ENCODE peak calls at places on chromosomes 7 and 10, in six cellular contexts. H, L, A, J, X and E are unnamed samples.

GRCh38 chr7:150716368-150716767 is at the start of gene GIMAP1:
- DNase-seq in H (no peak), L (peak), X (no peak), J (peak), A (no peak), E (no peak)

GRCh38 chr7:260441-261281 is 29.3 kb upstream of the FOXL3 start:
- DNase-seq in A (no peak), X (no peak), L (no peak), J (no peak), H (no peak), E (no peak)

GRCh38 chr7:142535123-142535779 is 214.0 kb upstream of the PRSS1 start:
- DNase-seq in X (peak), J (peak), L (peak), A (peak), H (peak), E (peak)

GRCh38 chr10:1665262-1665661 is 72.1 kb downstream of the ADARB2 start:
- DNase-seq in H (no peak), X (no peak), J (no peak), L (no peak), A (no peak), E (no peak)

GRCh38 chr7:151313857-151314256 is 27.8 kb upstream of the NUB1 start:
- DNase-seq in H (no peak), J (no peak), L (no peak), A (no peak), X (no peak), E (no peak)

GRCh38 chr10:13998090-13998838 is 332.5 kb downstream of the FRMD4A start:
- DNase-seq in L (no peak), J (no peak), A (no peak), X (no peak), H (peak), E (no peak)

GRCh38 chr7:129889133-129889854 is 63.5 kb downstream of the UBE2H start:
- DNase-seq in A (no peak), J (no peak), H (peak), X (no peak), L (no peak), E (no peak)

GRCh38 chr7:156178857-156179256 is 366.6 kb upstream of the SHH start:
- DNase-seq in A (no peak), J (no peak), X (no peak), H (no peak), L (no peak), E (no peak)

GRCh38 chr7:1873070-1873405 is 203.0 kb downstream of the ELFN1 start:
- DNase-seq in H (no peak), J (no peak), X (no peak), A (no peak), L (no peak), E (no peak)

GRCh38 chr7:4025211-4025610 is 656.9 kb upstream of the FOXK1 start:
- DNase-seq in L (no peak), J (no peak), X (no peak), H (no peak), A (no peak), E (no peak)

GRCh38 chr10:81961451-81962184 is 86.6 kb downstream of the NRG3 start:
- DNase-seq in H (no peak), X (no peak), J (no peak), L (no peak), A (no peak), E (no peak)

GRCh38 chr7:135519233-135519688 is 9.4 kb upstream of the CNOT4 start:
- DNase-seq in L (no peak), J (no peak), H (no peak), A (no peak), X (no peak), E (no peak)

GRCh38 chr10:48306870-48307531 is 524 bp downstream of the MAPK8 start:
- DNase-seq in A (peak), L (peak), H (peak), J (peak), X (peak), E (peak)

GRCh38 chr7:30179016-30179436 is 44.2 kb downstream of the MTURN start:
- DNase-seq in A (no peak), X (no peak), L (no peak), H (no peak), J (no peak), E (no peak)

GRCh38 chr10:100717166-100717565 is 28.2 kb upstream of the PAX2 start:
- DNase-seq in X (no peak), A (no peak), L (no peak), H (no peak), J (no peak), E (no peak)

GRCh38 chr7:953547-954327 is 743 bp downstream of the ADAP1 start:
- DNase-seq in X (no peak), J (no peak), A (no peak), L (peak), H (peak), E (peak)

GRCh38 chr7:87875151-87876039 is 765 bp downstream of the SLC25A40 start:
- DNase-seq in J (no peak), X (no peak), L (peak), A (no peak), H (peak), E (no peak)

GRCh38 chr7:66664590-66665293 is 36.1 kb downstream of the KCTD7 start:
- DNase-seq in A (no peak), L (no peak), H (no peak), J (no peak), X (no peak), E (no peak)

GRCh38 chr10:35637456-35637855 is 4.6 kb downstream of the FZD8 start:
- DNase-seq in L (no peak), X (no peak), A (no peak), J (no peak), H (no peak), E (no peak)

GRCh38 chr7:146659732-146660131 is 543.1 kb downstream of the CNTNAP2 start:
- DNase-seq in J (no peak), H (no peak), X (peak), L (no peak), A (no peak), E (no peak)

GRCh38 chr10:69458426-69459100 is 7.3 kb downstream of the TSPAN15 start:
- DNase-seq in J (no peak), L (no peak), X (no peak), A (no peak), H (no peak), E (no peak)

GRCh38 chr7:89666436-89666835 is 487.8 kb upstream of the STEAP1 start:
- DNase-seq in H (no peak), X (no peak), L (no peak), A (no peak), J (no peak), E (no peak)

GRCh38 chr10:76049581-76050290 is 618.3 kb downstream of the LRMDA start:
- DNase-seq in L (peak), A (no peak), H (no peak), X (no peak), J (no peak), E (no peak)

GRCh38 chr7:79199266-79199665 is 254.2 kb downstream of the MAGI2 start:
- DNase-seq in X (no peak), J (no peak), L (peak), A (no peak), H (no peak), E (no peak)

GRCh38 chr10:130300608-130301025 is 164.4 kb downstream of the GLRX3 start:
- DNase-seq in A (peak), H (no peak), L (peak), J (no peak), X (no peak), E (no peak)

GRCh38 chr10:6208781-6209235 is 6.1 kb downstream of the PFKFB3 start:
- DNase-seq in L (no peak), H (no peak), X (no peak), A (no peak), J (no peak), E (no peak)

GRCh38 chr7:21886396-21886795 is 59.3 kb downstream of the CDCA7L start:
- DNase-seq in X (no peak), J (no peak), H (no peak), L (no peak), A (no peak), E (no peak)

GRCh38 chr7:154927624-154928125 is 75.2 kb downstream of the PAXIP1 start:
- DNase-seq in L (peak), A (peak), J (peak), H (peak), X (peak), E (peak)

GRCh38 chr7:40986351-40986873 is 716.5 kb downstream of the INHBA start:
- DNase-seq in L (no peak), H (no peak), J (no peak), X (no peak), A (no peak), E (no peak)

GRCh38 chr7:23246540-23246939 is at the start of gene GPNMB:
- DNase-seq in X (no peak), L (no peak), J (no peak), A (no peak), H (no peak), E (no peak)

GRCh38 chr7:150337179-150337578 is 4.2 kb downstream of the RARRES2 start:
- DNase-seq in X (no peak), A (no peak), L (no peak), J (no peak), H (no peak), E (no peak)

GRCh38 chr10:118729641-118730258 is 25.0 kb downstream of the CACUL1 start:
- DNase-seq in A (no peak), X (no peak), H (no peak), J (peak), L (peak), E (no peak)